ENCODE peak calls at places on chromosomes 3 and 15, in nine cellular contexts. E is AG04449, C is activated T-cell treated with anti-CD3 and anti-CD28 coated beads for 4 hours, P is dorsolateral prefrontal cortex, R is NCI-H1417 treated with DMSO at 0.1 percent for 48 hours, Z is SJCRH30, J is GF-D8, G is cardiac muscle cell, T is ecto neural progenitor cell. D is an unnamed sample.

GRCh38 chr3:40470706-40471105 is 6.2 kb upstream of the ZNF619 start:
- DNase-seq in T (no peak), Z (no peak), G (no peak), R (no peak), C (no peak), P (no peak), E (no peak), J (no peak), D (no peak)

GRCh38 chr15:95019907-95020306 is 788.5 kb downstream of the MCTP2 start:
- DNase-seq in P (no peak), T (no peak), G (no peak), C (no peak), J (no peak), Z (no peak), R (no peak), E (no peak), D (no peak)

GRCh38 chr15:45185903-45186770 is 1.6 kb downstream of the SHF start:
- DNase-seq in J (no peak), Z (no peak), P (no peak), R (no peak), E (no peak), C (no peak), G (no peak), T (no peak), D (no peak)

GRCh38 chr3:71831599-71831998 is 46.7 kb upstream of the PROK2 start:
- DNase-seq in C (no peak), R (no peak), P (no peak), J (no peak), Z (no peak), E (no peak), G (no peak), T (no peak), D (no peak)

GRCh38 chr3:188209740-188210139 is 55.8 kb downstream of the LPP start:
- DNase-seq in P (no peak), C (no peak), T (no peak), E (no peak), G (no peak), J (no peak), R (no peak), Z (no peak), D (no peak)

GRCh38 chr3:79175870-79176269 is 591.9 kb downstream of the ROBO1 start:
- DNase-seq in J (no peak), C (no peak), E (no peak), Z (no peak), P (no peak), T (no peak), R (no peak), G (no peak), D (no peak)

GRCh38 chr3:161991901-161992300 is 495.3 kb downstream of the OTOL1 start:
- DNase-seq in G (no peak), Z (no peak), E (no peak), P (no peak), T (no peak), R (no peak), C (no peak), J (no peak), D (no peak)

GRCh38 chr3:3069723-3070122 is 40.5 kb downstream of the IL5RA start:
- DNase-seq in T (no peak), P (no peak), R (no peak), Z (no peak), J (no peak), E (no peak), C (no peak), G (no peak), D (no peak)

GRCh38 chr3:15305366-15305844 is 27.0 kb downstream of the SH3BP5 start:
- DNase-seq in R (no peak), T (no peak), Z (no peak), P (no peak), J (no peak), C (no peak), E (no peak), G (peak; percentile 89), D (no peak)